ENCODE peak calls at places on chromosome 20, in ten cellular contexts. U is COLO829, T is NCI-H748 treated with DMSO at 0.1 percent for 48 hours, X is HEK293T, O is posterior cingulate gyrus, M is NCI-H1092 treated with DMSO at 0.1 percent for 48 hours, B is aorta, Y is H4, S is LHCN-M2, Z is fibroblast of pulmonary artery. L is an unnamed sample.

GRCh38 chr20:10447028-10447427 is 11.9 kb downstream of the SLX4IP start:
- DNase-seq in U (peak; percentile 90), T (peak; percentile 17), Z (peak; percentile 62), Y (peak; percentile 75), O (no peak), M (no peak), X (peak; percentile 38), S (peak; percentile 90), B (no peak), L (peak; percentile 75)

GRCh38 chr20:40945754-40946451 is 82.7 kb upstream of the TOP1 start:
- DNase-seq in X (peak; percentile 78), Z (peak; percentile 64), T (peak; percentile 4), S (peak; percentile 19), B (peak; percentile 82), O (peak; percentile 65), U (peak; percentile 90), Y (no peak), M (peak; percentile 51), L (peak; percentile 43)

GRCh38 chr20:63831696-63832686 is 927 bp upstream of the ZBTB46 start:
- DNase-seq in M (no peak), O (no peak), Z (no peak), U (no peak), T (no peak), X (no peak), S (no peak), B (no peak), Y (no peak), L (peak; percentile 45)

GRCh38 chr20:8385247-8385646 is 253.2 kb downstream of the PLCB1 start:
- DNase-seq in Z (peak; percentile 54), S (no peak), U (no peak), O (peak; percentile 26), Y (peak; percentile 62), T (no peak), M (no peak), B (no peak), X (no peak), L (no peak)

GRCh38 chr20:64024141-64024990 is 11.6 kb upstream of the C20orf204 start:
- DNase-seq in M (no peak), X (no peak), O (no peak), T (no peak), S (no peak), B (no peak), Y (no peak), Z (no peak), U (peak; percentile 72), L (no peak)

GRCh38 chr20:43515628-43516027 is 8.1 kb downstream of the L3MBTL1 start:
- DNase-seq in Z (no peak), M (no peak), U (no peak), B (no peak), Y (no peak), S (no peak), T (no peak), O (peak; percentile 26), X (no peak), L (no peak)

GRCh38 chr20:59598625-59599310 is 5.6 kb upstream of the PHACTR3 start:
- DNase-seq in M (peak; percentile 14), U (peak; percentile 68), B (peak; percentile 74), T (peak; percentile 21), S (peak; percentile 0), Y (peak; percentile 21), Z (peak; percentile 9), O (peak; percentile 77), X (peak; percentile 78), L (no peak)

GRCh38 chr20:45888681-45889080 is 1.3 kb upstream of the SPATA25 start:
- DNase-seq in X (no peak), S (no peak), Z (no peak), M (no peak), O (no peak), T (no peak), U (no peak), B (peak; percentile 65), Y (no peak), L (no peak)

GRCh38 chr20:11891081-11891826 is 26.4 kb upstream of the BTBD3 start:
- DNase-seq in S (peak; percentile 51), Y (peak; percentile 23), M (peak; percentile 43), Z (peak; percentile 31), O (peak; percentile 56), U (peak; percentile 83), B (peak; percentile 86), T (peak; percentile 68), X (no peak), L (peak; percentile 18)

GRCh38 chr20:19659468-19659867 is 98.6 kb upstream of the RIN2 start:
- DNase-seq in M (no peak), Z (no peak), S (no peak), B (no peak), O (no peak), X (no peak), U (no peak), Y (no peak), T (no peak), L (no peak)

GRCh38 chr20:11067359-11067758 is 393.6 kb upstream of the JAG1 start:
- DNase-seq in Y (no peak), Z (no peak), M (no peak), X (no peak), T (peak; percentile 89), B (no peak), S (no peak), O (no peak), U (no peak), L (no peak)

GRCh38 chr20:47220161-47220582 is 136.3 kb downstream of the ZMYND8 start:
- DNase-seq in M (no peak), Y (peak; percentile 31), B (no peak), U (peak; percentile 64), S (peak; percentile 43), Z (peak; percentile 55), T (no peak), X (peak; percentile 71), O (no peak), L (no peak)

GRCh38 chr20:61500791-61501321 is 248.8 kb downstream of the CDH4 start:
- DNase-seq in B (no peak), T (no peak), Z (peak; percentile 10), X (no peak), Y (no peak), M (no peak), S (no peak), O (no peak), U (no peak), L (peak; percentile 91)

GRCh38 chr20:57061058-57061900 is 205.2 kb downstream of the BMP7 start:
- DNase-seq in M (no peak), X (peak; percentile 72), O (peak; percentile 32), U (peak; percentile 47), Z (peak; percentile 3), Y (peak; percentile 34), B (no peak), S (no peak), T (no peak), L (no peak)

GRCh38 chr20:2859330-2860121 is 13.8 kb upstream of the PTPRA start:
- DNase-seq in M (no peak), S (peak; percentile 78), Z (peak; percentile 33), U (no peak), Y (no peak), B (no peak), O (no peak), X (no peak), T (no peak), L (no peak)

GRCh38 chr20:43955244-43956191 is 40.9 kb downstream of the TOX2 start:
- DNase-seq in U (peak; percentile 86), M (no peak), X (no peak), Y (peak; percentile 80), T (no peak), Z (peak; percentile 87), O (no peak), B (peak; percentile 64), S (peak; percentile 97), L (peak; percentile 94)

GRCh38 chr20:1820137-1821074 is 74.8 kb upstream of the SIRPA start:
- DNase-seq in Z (peak; percentile 54), T (no peak), M (no peak), S (peak; percentile 63), U (no peak), O (peak; percentile 2), B (no peak), X (no peak), Y (no peak), L (peak; percentile 81)

GRCh38 chr20:1764136-1765033 is 106.8 kb upstream of the SIRPG start:
- DNase-seq in Y (peak; percentile 67), M (peak; percentile 71), Z (peak; percentile 88), T (peak; percentile 90), O (peak; percentile 80), U (peak; percentile 78), X (peak; percentile 71), B (peak; percentile 88), S (peak; percentile 62), L (peak; percentile 86)

GRCh38 chr20:50344232-50345071 is 153.8 kb downstream of the CEBPB start:
- DNase-seq in Y (no peak), S (no peak), B (no peak), U (no peak), X (no peak), M (no peak), T (no peak), O (no peak), Z (no peak), L (no peak)

GRCh38 chr20:62845818-62846527 is 15.6 kb downstream of the TCFL5 start:
- DNase-seq in U (no peak), Y (no peak), O (no peak), S (no peak), Z (no peak), X (no peak), T (no peak), M (no peak), B (no peak), L (peak; percentile 59)

GRCh38 chr20:36572701-36573102 is 695 bp upstream of the TGIF2 start:
- DNase-seq in U (no peak), Y (no peak), Z (no peak), M (no peak), S (no peak), B (no peak), T (no peak), X (peak; percentile 30), O (no peak), L (peak; percentile 40)

GRCh38 chr20:46293084-46293483 is 15.2 kb downstream of the CDH22 start:
- DNase-seq in O (no peak), Y (peak; percentile 40), T (no peak), X (peak; percentile 47), M (no peak), B (no peak), U (peak; percentile 79), Z (peak; percentile 68), S (peak; percentile 51), L (peak; percentile 62)

GRCh38 chr20:4633780-4634179 is 87.9 kb upstream of the PRND start:
- DNase-seq in U (no peak), Z (peak; percentile 84), M (no peak), T (no peak), O (no peak), Y (peak; percentile 65), X (no peak), S (peak; percentile 88), B (no peak), L (peak; percentile 98)

L was measured in amniotic epithelial cell.